ENCODE peak calls at places on chromosomes 11 and 22, in eight cellular contexts. One of them, this sample, is unnamed.

GRCh38 chr11:16338397-16338796 is 17.9 kb downstream of the SOX6 start:
- DNase-seq in astrocyte of the spinal cord: no peak
- DNase-seq in NCI-H524: no peak
- DNase-seq in activated CD4-positive, alpha-beta T cell treated with anti-CD3 and anti-CD28 coated beads for 36 hours: no peak
- DNase-seq in GM03348: no peak
- DNase-seq in hippocampal formation: no peak
- DNase-seq in KBM-7: peak
- DNase-seq in OCI-M1: peak
- DNase-seq in this sample: no peak

GRCh38 chr11:70883973-70884688 is 368.2 kb downstream of the SHANK2 start:
- DNase-seq in KBM-7: no peak
- DNase-seq in activated CD4-positive, alpha-beta T cell treated with anti-CD3 and anti-CD28 coated beads for 36 hours: no peak
- DNase-seq in GM03348: peak
- DNase-seq in OCI-M1: no peak
- DNase-seq in astrocyte of the spinal cord: no peak
- DNase-seq in hippocampal formation: no peak
- DNase-seq in NCI-H524: no peak
- DNase-seq in this sample: peak

GRCh38 chr11:125036933-125037332 is 26.2 kb upstream of the SLC37A2 start:
- DNase-seq in activated CD4-positive, alpha-beta T cell treated with anti-CD3 and anti-CD28 coated beads for 36 hours: no peak
- DNase-seq in OCI-M1: no peak
- DNase-seq in hippocampal formation: no peak
- DNase-seq in astrocyte of the spinal cord: peak
- DNase-seq in KBM-7: no peak
- DNase-seq in NCI-H524: no peak
- DNase-seq in GM03348: peak
- DNase-seq in this sample: no peak

GRCh38 chr22:48039326-48039725 is 1276.9 kb downstream of the TBC1D22A start:
- DNase-seq in hippocampal formation: no peak
- DNase-seq in OCI-M1: no peak
- DNase-seq in NCI-H524: no peak
- DNase-seq in astrocyte of the spinal cord: no peak
- DNase-seq in KBM-7: no peak
- DNase-seq in GM03348: no peak
- DNase-seq in activated CD4-positive, alpha-beta T cell treated with anti-CD3 and anti-CD28 coated beads for 36 hours: no peak
- DNase-seq in this sample: no peak

GRCh38 chr22:26606611-26607010 is 11.2 kb downstream of the CRYBB1 start:
- DNase-seq in OCI-M1: no peak
- DNase-seq in activated CD4-positive, alpha-beta T cell treated with anti-CD3 and anti-CD28 coated beads for 36 hours: no peak
- DNase-seq in KBM-7: no peak
- DNase-seq in NCI-H524: no peak
- DNase-seq in astrocyte of the spinal cord: peak
- DNase-seq in hippocampal formation: no peak
- DNase-seq in GM03348: peak
- DNase-seq in this sample: no peak

GRCh38 chr11:12173111-12173510 is 62.7 kb downstream of the MICAL2 start:
- DNase-seq in GM03348: no peak
- DNase-seq in activated CD4-positive, alpha-beta T cell treated with anti-CD3 and anti-CD28 coated beads for 36 hours: no peak
- DNase-seq in astrocyte of the spinal cord: no peak
- DNase-seq in hippocampal formation: no peak
- DNase-seq in NCI-H524: no peak
- DNase-seq in OCI-M1: no peak
- DNase-seq in KBM-7: no peak
- DNase-seq in this sample: no peak

GRCh38 chr22:49086606-49087157 is 741.0 kb downstream of the BRD1 start:
- DNase-seq in GM03348: no peak
- DNase-seq in activated CD4-positive, alpha-beta T cell treated with anti-CD3 and anti-CD28 coated beads for 36 hours: no peak
- DNase-seq in astrocyte of the spinal cord: no peak
- DNase-seq in KBM-7: no peak
- DNase-seq in OCI-M1: no peak
- DNase-seq in hippocampal formation: no peak
- DNase-seq in NCI-H524: no peak
- DNase-seq in this sample: no peak

GRCh38 chr11:29306527-29306926 is 710.3 kb downstream of the KCNA4 start:
- DNase-seq in NCI-H524: no peak
- DNase-seq in GM03348: peak
- DNase-seq in activated CD4-positive, alpha-beta T cell treated with anti-CD3 and anti-CD28 coated beads for 36 hours: no peak
- DNase-seq in astrocyte of the spinal cord: peak
- DNase-seq in OCI-M1: no peak
- DNase-seq in KBM-7: no peak
- DNase-seq in hippocampal formation: no peak
- DNase-seq in this sample: no peak

GRCh38 chr11:75400110-75400865 is 970 bp downstream of the RPS3 start:
- DNase-seq in hippocampal formation: no peak
- DNase-seq in activated CD4-positive, alpha-beta T cell treated with anti-CD3 and anti-CD28 coated beads for 36 hours: peak
- DNase-seq in OCI-M1: peak
- DNase-seq in astrocyte of the spinal cord: no peak
- DNase-seq in KBM-7: peak
- DNase-seq in GM03348: peak
- DNase-seq in NCI-H524: no peak
- DNase-seq in this sample: no peak

GRCh38 chr22:45476814-45477213 is 25.9 kb upstream of the FBLN1 start:
- DNase-seq in astrocyte of the spinal cord: no peak
- DNase-seq in hippocampal formation: no peak
- DNase-seq in NCI-H524: no peak
- DNase-seq in KBM-7: no peak
- DNase-seq in GM03348: no peak
- DNase-seq in OCI-M1: no peak
- DNase-seq in activated CD4-positive, alpha-beta T cell treated with anti-CD3 and anti-CD28 coated beads for 36 hours: no peak
- DNase-seq in this sample: no peak

GRCh38 chr11:14202263-14203173 is 156.5 kb downstream of the RRAS2 start:
- DNase-seq in activated CD4-positive, alpha-beta T cell treated with anti-CD3 and anti-CD28 coated beads for 36 hours: no peak
- DNase-seq in NCI-H524: peak
- DNase-seq in hippocampal formation: no peak
- DNase-seq in OCI-M1: no peak
- DNase-seq in KBM-7: no peak
- DNase-seq in astrocyte of the spinal cord: no peak
- DNase-seq in GM03348: no peak
- DNase-seq in this sample: no peak

GRCh38 chr22:49785841-49786451 is 41.7 kb downstream of the BRD1 start:
- DNase-seq in GM03348: no peak
- DNase-seq in KBM-7: no peak
- DNase-seq in NCI-H524: no peak
- DNase-seq in astrocyte of the spinal cord: no peak
- DNase-seq in OCI-M1: no peak
- DNase-seq in activated CD4-positive, alpha-beta T cell treated with anti-CD3 and anti-CD28 coated beads for 36 hours: no peak
- DNase-seq in hippocampal formation: no peak
- DNase-seq in this sample: no peak

GRCh38 chr22:50731811-50732624 is 6.0 kb upstream of the ACR start:
- DNase-seq in hippocampal formation: no peak
- DNase-seq in GM03348: peak
- DNase-seq in OCI-M1: peak
- DNase-seq in NCI-H524: peak
- DNase-seq in astrocyte of the spinal cord: no peak
- DNase-seq in activated CD4-positive, alpha-beta T cell treated with anti-CD3 and anti-CD28 coated beads for 36 hours: peak
- DNase-seq in KBM-7: peak
- DNase-seq in this sample: peak

GRCh38 chr11:20672575-20672974 is 3.2 kb downstream of the NELL1 start:
- DNase-seq in GM03348: no peak
- DNase-seq in activated CD4-positive, alpha-beta T cell treated with anti-CD3 and anti-CD28 coated beads for 36 hours: no peak
- DNase-seq in NCI-H524: peak
- DNase-seq in hippocampal formation: no peak
- DNase-seq in KBM-7: peak
- DNase-seq in OCI-M1: peak
- DNase-seq in astrocyte of the spinal cord: no peak
- DNase-seq in this sample: no peak

GRCh38 chr22:39501644-39502108 is 414 bp upstream of the MIEF1 start:
- DNase-seq in OCI-M1: peak
- DNase-seq in activated CD4-positive, alpha-beta T cell treated with anti-CD3 and anti-CD28 coated beads for 36 hours: no peak
- DNase-seq in KBM-7: no peak
- DNase-seq in astrocyte of the spinal cord: no peak
- DNase-seq in hippocampal formation: no peak
- DNase-seq in NCI-H524: no peak
- DNase-seq in GM03348: no peak
- DNase-seq in this sample: no peak

GRCh38 chr11:91805293-91805692 is 419.3 kb upstream of the FAT3 start:
- DNase-seq in NCI-H524: no peak
- DNase-seq in OCI-M1: peak
- DNase-seq in KBM-7: no peak
- DNase-seq in hippocampal formation: no peak
- DNase-seq in astrocyte of the spinal cord: no peak
- DNase-seq in activated CD4-positive, alpha-beta T cell treated with anti-CD3 and anti-CD28 coated beads for 36 hours: no peak
- DNase-seq in GM03348: no peak
- DNase-seq in this sample: no peak

GRCh38 chr11:116615211-116615865 is 157.4 kb downstream of the BUD13 start:
- DNase-seq in activated CD4-positive, alpha-beta T cell treated with anti-CD3 and anti-CD28 coated beads for 36 hours: no peak
- DNase-seq in NCI-H524: peak
- DNase-seq in OCI-M1: no peak
- DNase-seq in GM03348: no peak
- DNase-seq in KBM-7: no peak
- DNase-seq in astrocyte of the spinal cord: no peak
- DNase-seq in hippocampal formation: no peak
- DNase-seq in this sample: no peak

GRCh38 chr11:83924987-83925542 is 638.9 kb upstream of the CCDC90B start:
- DNase-seq in GM03348: no peak
- DNase-seq in astrocyte of the spinal cord: no peak
- DNase-seq in hippocampal formation: no peak
- DNase-seq in activated CD4-positive, alpha-beta T cell treated with anti-CD3 and anti-CD28 coated beads for 36 hours: no peak
- DNase-seq in NCI-H524: no peak
- DNase-seq in KBM-7: no peak
- DNase-seq in OCI-M1: no peak
- DNase-seq in this sample: no peak

GRCh38 chr22:42655693-42656092 is 6.5 kb upstream of the CYB5R3 start:
- DNase-seq in GM03348: no peak
- DNase-seq in OCI-M1: no peak
- DNase-seq in hippocampal formation: no peak
- DNase-seq in astrocyte of the spinal cord: no peak
- DNase-seq in KBM-7: no peak
- DNase-seq in NCI-H524: no peak
- DNase-seq in activated CD4-positive, alpha-beta T cell treated with anti-CD3 and anti-CD28 coated beads for 36 hours: no peak
- DNase-seq in this sample: no peak

GRCh38 chr11:15074206-15075161 is 1.1 kb downstream of the CALCB start:
- DNase-seq in activated CD4-positive, alpha-beta T cell treated with anti-CD3 and anti-CD28 coated beads for 36 hours: peak
- DNase-seq in OCI-M1: peak
- DNase-seq in KBM-7: peak
- DNase-seq in astrocyte of the spinal cord: peak
- DNase-seq in NCI-H524: peak
- DNase-seq in hippocampal formation: peak
- DNase-seq in GM03348: peak
- DNase-seq in this sample: peak

GRCh38 chr11:61972796-61973602 is 5.6 kb upstream of the FTH1 start:
- DNase-seq in NCI-H524: no peak
- DNase-seq in hippocampal formation: no peak
- DNase-seq in OCI-M1: no peak
- DNase-seq in astrocyte of the spinal cord: peak
- DNase-seq in KBM-7: no peak
- DNase-seq in activated CD4-positive, alpha-beta T cell treated with anti-CD3 and anti-CD28 coated beads for 36 hours: peak
- DNase-seq in GM03348: peak
- DNase-seq in this sample: no peak

GRCh38 chr22:40732996-40733292 is 53.7 kb downstream of the MCHR1 start:
- DNase-seq in OCI-M1: no peak
- DNase-seq in astrocyte of the spinal cord: no peak
- DNase-seq in activated CD4-positive, alpha-beta T cell treated with anti-CD3 and anti-CD28 coated beads for 36 hours: no peak
- DNase-seq in NCI-H524: no peak
- DNase-seq in hippocampal formation: no peak
- DNase-seq in GM03348: no peak
- DNase-seq in KBM-7: no peak
- DNase-seq in this sample: no peak

This sample was measured in Right ventricle myocardium superior.